ENCODE peak calls at places on chromosomes 3 and 15, in ten cellular contexts. C is neuronal stem cell; D is midbrain; L is activated CD4-positive, CD25-positive, alpha-beta regulatory T cell treated with anti-CD3 and anti-CD28 coated beads, Interleukin-2, amount 50 U/mL, for 72 hours; R is T-helper 1 cell; V is Peyer's patch; F is aorta; N is activated CD4-positive, alpha-beta T cell treated with anti-CD3 and anti-CD28 coated beads for 24 hours; Y is AG04450; A is ovary. E is an unnamed sample.
A peak's percentile ranks its signal among the peaks of the same experiment; 100 is the strongest.

GRCh38 chr15:45263854-45264253 is 11.8 kb downstream of the SLC28A2 start:
- DNase-seq in C (no peak), D (no peak), L (no peak), R (no peak), V (no peak), F (no peak), N (no peak), Y (no peak), A (no peak), E (no peak)

GRCh38 chr15:62035256-62035908 is 24.9 kb downstream of the VPS13C start:
- DNase-seq in C (no peak), D (no peak), L (no peak), R (no peak), V (no peak), F (no peak), N (no peak), Y (peak; percentile 6), A (no peak), E (no peak)

GRCh38 chr15:92047900-92048299 is 194.4 kb downstream of the SLCO3A1 start:
- DNase-seq in C (no peak), D (no peak), L (no peak), R (no peak), V (no peak), F (no peak), N (no peak), Y (no peak), A (no peak), E (no peak)

GRCh38 chr3:155086041-155086440 is 5.9 kb downstream of the MME start:
- DNase-seq in C (no peak), D (no peak), L (no peak), R (no peak), V (no peak), F (no peak), N (no peak), Y (no peak), A (no peak), E (no peak)

GRCh38 chr15:84859143-84859542 is 25.3 kb upstream of the SLC28A1 start:
- DNase-seq in C (no peak), D (no peak), L (no peak), R (no peak), V (no peak), F (no peak), N (no peak), Y (no peak), A (no peak), E (no peak)

GRCh38 chr3:57006949-57007419 is 53.5 kb upstream of the SPATA12 start:
- DNase-seq in C (no peak), D (no peak), L (no peak), R (no peak), V (no peak), F (no peak), N (no peak), Y (no peak), A (no peak), E (no peak)

GRCh38 chr3:102529452-102529851 is 94.6 kb downstream of the ZPLD1 start:
- DNase-seq in C (no peak), D (no peak), L (no peak), R (no peak), V (no peak), F (no peak), N (no peak), Y (peak; percentile 3), A (peak; percentile 14), E (peak; percentile 27)

GRCh38 chr3:12159227-12159601 is 502 bp upstream of the TIMP4 start:
- DNase-seq in C (peak; percentile 39), D (peak; percentile 14), L (no peak), R (no peak), V (no peak), F (no peak), N (no peak), Y (no peak), A (no peak), E (peak; percentile 45)

GRCh38 chr3:124558898-124559649 is 171.2 kb upstream of the UMPS start:
- DNase-seq in C (no peak), D (peak; percentile 65), L (no peak), R (no peak), V (peak; percentile 70), F (peak; percentile 93), N (no peak), Y (peak; percentile 86), A (peak; percentile 68), E (peak; percentile 69)

GRCh38 chr3:183485093-183485492 is 56.7 kb upstream of the MCF2L2 start:
- DNase-seq in C (no peak), D (no peak), L (no peak), R (no peak), V (no peak), F (no peak), N (no peak), Y (no peak), A (no peak), E (no peak)

GRCh38 chr15:46709461-46709860 is 1007.8 kb upstream of the SEMA6D start:
- DNase-seq in C (no peak), D (no peak), L (no peak), R (no peak), V (no peak), F (no peak), N (no peak), Y (no peak), A (no peak), E (no peak)

GRCh38 chr15:80660114-80660513 is 35.0 kb upstream of the ABHD17C start:
- DNase-seq in C (peak; percentile 8), D (peak; percentile 2), L (no peak), R (no peak), V (no peak), F (no peak), N (no peak), Y (no peak), A (no peak), E (peak; percentile 8)

GRCh38 chr3:179452166-179452544 is 885 bp upstream of the GNB4 start:
- DNase-seq in C (no peak), D (no peak), L (no peak), R (no peak), V (no peak), F (no peak), N (no peak), Y (peak; percentile 55), A (no peak), E (no peak)

GRCh38 chr3:4584537-4585249 is 91.5 kb downstream of the ITPR1 start:
- DNase-seq in C (no peak), D (no peak), L (no peak), R (no peak), V (no peak), F (peak; percentile 54), N (no peak), Y (no peak), A (peak; percentile 54), E (peak; percentile 19)

GRCh38 chr15:101258238-101259144 is 6.6 kb upstream of the CHSY1 start:
- DNase-seq in C (no peak), D (peak; percentile 70), L (no peak), R (peak; percentile 48), V (no peak), F (peak; percentile 72), N (no peak), Y (no peak), A (peak; percentile 53), E (peak; percentile 80)

GRCh38 chr3:64530434-64531049 is 157.3 kb downstream of the ADAMTS9 start:
- DNase-seq in C (peak; percentile 63), D (peak; percentile 77), L (no peak), R (no peak), V (no peak), F (no peak), N (no peak), Y (no peak), A (peak; percentile 71), E (peak; percentile 61)

GRCh38 chr15:91547356-91547755 is 306.2 kb upstream of the SLCO3A1 start:
- DNase-seq in C (no peak), D (no peak), L (no peak), R (no peak), V (no peak), F (no peak), N (no peak), Y (no peak), A (no peak), E (no peak)

GRCh38 chr3:152287898-152288576 is 19.3 kb downstream of the MBNL1 start:
- DNase-seq in C (no peak), D (no peak), L (no peak), R (no peak), V (no peak), F (no peak), N (no peak), Y (no peak), A (no peak), E (no peak)

GRCh38 chr3:97121386-97121785 is 307.0 kb downstream of the EPHA6 start:
- DNase-seq in C (no peak), D (no peak), L (no peak), R (no peak), V (no peak), F (no peak), N (no peak), Y (no peak), A (no peak), E (no peak)

GRCh38 chr3:27590437-27591320 is 106.5 kb upstream of the SLC4A7 start:
- DNase-seq in C (no peak), D (peak; percentile 38), L (no peak), R (no peak), V (no peak), F (no peak), N (no peak), Y (no peak), A (no peak), E (peak; percentile 77)

GRCh38 chr3:31695280-31696008 is 162.7 kb downstream of the STT3B start:
- DNase-seq in C (no peak), D (no peak), L (no peak), R (peak; percentile 24), V (no peak), F (no peak), N (no peak), Y (no peak), A (no peak), E (no peak)

GRCh38 chr3:66442254-66443249 is 58.3 kb downstream of the LRIG1 start:
- DNase-seq in C (no peak), D (peak; percentile 58), L (no peak), R (no peak), V (peak; percentile 63), F (peak; percentile 70), N (no peak), Y (peak; percentile 69), A (peak; percentile 85), E (peak; percentile 54)

GRCh38 chr3:157135671-157136396 is 24.1 kb downstream of the CCNL1 start:
- DNase-seq in C (no peak), D (peak; percentile 44), L (no peak), R (no peak), V (no peak), F (no peak), N (no peak), Y (no peak), A (peak; percentile 51), E (peak; percentile 82)

GRCh38 chr3:19702416-19703078 is 231.5 kb downstream of the EFHB start:
- DNase-seq in C (no peak), D (no peak), L (no peak), R (no peak), V (no peak), F (peak; percentile 44), N (no peak), Y (no peak), A (no peak), E (no peak)

E was measured in pons.